ENCODE peak calls at places on chromosomes 11 and 22, in seven cellular contexts. One of them, this sample, is unnamed.

GRCh38 chr11:65575568-65576231 is at the start of gene EHBP1L1:
- DNase-seq in IMR-90: peak
- DNase-seq in upper lobe of left lung: peak
- DNase-seq in sigmoid colon: peak
- DNase-seq in heart left ventricle: peak
- DNase-seq in A549: peak
- DNase-seq in breast epithelium: no peak
- DNase-seq in this sample: peak

GRCh38 chr11:92915551-92915950 is 53.9 kb upstream of the MTNR1B start:
- DNase-seq in IMR-90: no peak
- DNase-seq in upper lobe of left lung: no peak
- DNase-seq in sigmoid colon: no peak
- DNase-seq in heart left ventricle: no peak
- DNase-seq in A549: no peak
- DNase-seq in breast epithelium: no peak
- DNase-seq in this sample: no peak

GRCh38 chr11:86996953-86997570 is 40.7 kb upstream of the TMEM135 start:
- DNase-seq in IMR-90: no peak
- DNase-seq in upper lobe of left lung: no peak
- DNase-seq in sigmoid colon: no peak
- DNase-seq in heart left ventricle: no peak
- DNase-seq in A549: no peak
- DNase-seq in breast epithelium: no peak
- DNase-seq in this sample: no peak

GRCh38 chr11:62546937-62547625 is 475 bp upstream of the AHNAK start:
- DNase-seq in IMR-90: peak
- DNase-seq in upper lobe of left lung: no peak
- DNase-seq in sigmoid colon: no peak
- DNase-seq in heart left ventricle: no peak
- DNase-seq in A549: peak
- DNase-seq in breast epithelium: no peak
- DNase-seq in this sample: no peak

GRCh38 chr11:70470127-70470526 is 71.8 kb downstream of the CTTN start:
- DNase-seq in IMR-90: peak
- DNase-seq in upper lobe of left lung: no peak
- DNase-seq in sigmoid colon: peak
- DNase-seq in heart left ventricle: no peak
- DNase-seq in A549: no peak
- DNase-seq in breast epithelium: no peak
- DNase-seq in this sample: peak

GRCh38 chr11:84719935-84720577 is 907.1 kb downstream of the DLG2 start:
- DNase-seq in IMR-90: no peak
- DNase-seq in upper lobe of left lung: no peak
- DNase-seq in sigmoid colon: no peak
- DNase-seq in heart left ventricle: no peak
- DNase-seq in A549: no peak
- DNase-seq in breast epithelium: no peak
- DNase-seq in this sample: no peak

GRCh38 chr11:103803062-103803461 is 233.4 kb upstream of the DDI1 start:
- DNase-seq in IMR-90: peak
- DNase-seq in upper lobe of left lung: no peak
- DNase-seq in sigmoid colon: no peak
- DNase-seq in heart left ventricle: no peak
- DNase-seq in A549: no peak
- DNase-seq in breast epithelium: no peak
- DNase-seq in this sample: no peak

GRCh38 chr11:120306519-120307242 is 18.4 kb upstream of the TLCD5 start:
- DNase-seq in IMR-90: peak
- DNase-seq in upper lobe of left lung: no peak
- DNase-seq in sigmoid colon: no peak
- DNase-seq in heart left ventricle: no peak
- DNase-seq in A549: peak
- DNase-seq in breast epithelium: no peak
- DNase-seq in this sample: peak

GRCh38 chr11:66070604-66071325 is 693 bp downstream of the PACS1 start:
- DNase-seq in IMR-90: peak
- DNase-seq in upper lobe of left lung: peak
- DNase-seq in sigmoid colon: peak
- DNase-seq in heart left ventricle: peak
- DNase-seq in A549: no peak
- DNase-seq in breast epithelium: peak
- DNase-seq in this sample: peak

GRCh38 chr11:70176940-70177689 is 26.0 kb upstream of the FADD start:
- DNase-seq in IMR-90: no peak
- DNase-seq in upper lobe of left lung: peak
- DNase-seq in sigmoid colon: no peak
- DNase-seq in heart left ventricle: no peak
- DNase-seq in A549: peak
- DNase-seq in breast epithelium: no peak
- DNase-seq in this sample: peak

GRCh38 chr22:21951931-21952465 is 650 bp downstream of the PPM1F start:
- DNase-seq in IMR-90: peak
- DNase-seq in upper lobe of left lung: peak
- DNase-seq in sigmoid colon: peak
- DNase-seq in heart left ventricle: peak
- DNase-seq in A549: no peak
- DNase-seq in breast epithelium: no peak
- DNase-seq in this sample: peak

GRCh38 chr22:22877523-22878210 is 9.9 kb upstream of the IGLL5 start:
- DNase-seq in IMR-90: peak
- DNase-seq in upper lobe of left lung: no peak
- DNase-seq in sigmoid colon: no peak
- DNase-seq in heart left ventricle: peak
- DNase-seq in A549: peak
- DNase-seq in breast epithelium: no peak
- DNase-seq in this sample: peak

GRCh38 chr22:44185237-44186120 is 4.8 kb downstream of the PARVG start:
- DNase-seq in IMR-90: no peak
- DNase-seq in upper lobe of left lung: no peak
- DNase-seq in sigmoid colon: peak
- DNase-seq in heart left ventricle: no peak
- DNase-seq in A549: no peak
- DNase-seq in breast epithelium: no peak
- DNase-seq in this sample: no peak

GRCh38 chr22:43301866-43302265 is 41.3 kb downstream of the SCUBE1 start:
- DNase-seq in IMR-90: no peak
- DNase-seq in upper lobe of left lung: no peak
- DNase-seq in sigmoid colon: no peak
- DNase-seq in heart left ventricle: no peak
- DNase-seq in A549: no peak
- DNase-seq in breast epithelium: no peak
- DNase-seq in this sample: no peak

GRCh38 chr11:112499153-112499907 is 238.7 kb upstream of the PLET1 start:
- DNase-seq in IMR-90: no peak
- DNase-seq in upper lobe of left lung: no peak
- DNase-seq in sigmoid colon: no peak
- DNase-seq in heart left ventricle: no peak
- DNase-seq in A549: no peak
- DNase-seq in breast epithelium: no peak
- DNase-seq in this sample: no peak

GRCh38 chr11:1488575-1489180 is 2.1 kb upstream of the MOB2 start:
- DNase-seq in IMR-90: no peak
- DNase-seq in upper lobe of left lung: no peak
- DNase-seq in sigmoid colon: peak
- DNase-seq in heart left ventricle: no peak
- DNase-seq in A549: no peak
- DNase-seq in breast epithelium: no peak
- DNase-seq in this sample: no peak

GRCh38 chr22:26471522-26471921 is 12.1 kb downstream of the HPS4 start:
- DNase-seq in IMR-90: peak
- DNase-seq in upper lobe of left lung: peak
- DNase-seq in sigmoid colon: no peak
- DNase-seq in heart left ventricle: no peak
- DNase-seq in A549: peak
- DNase-seq in breast epithelium: no peak
- DNase-seq in this sample: peak

DNA sequence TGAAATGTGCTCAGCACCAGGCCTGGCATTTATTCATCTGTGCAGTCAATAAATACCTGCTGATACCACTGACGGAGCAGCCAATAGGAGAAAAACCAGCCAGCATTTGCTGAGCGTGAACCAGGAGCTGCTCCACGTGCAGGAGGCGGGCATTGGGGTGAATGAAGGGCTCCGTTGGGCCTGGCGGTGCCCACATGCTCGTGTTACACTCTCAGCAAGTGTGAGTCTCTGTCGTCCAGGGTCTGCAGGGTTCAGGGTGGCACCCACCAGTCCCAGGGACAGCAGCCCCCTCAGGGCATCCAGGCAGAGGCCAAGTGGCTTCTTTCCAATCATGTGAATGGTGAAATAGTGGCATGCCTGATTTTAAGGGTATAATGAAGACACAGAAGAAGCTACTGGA is 4.2 kb upstream of the RPS19BP1 start:
- DNase-seq in IMR-90: no peak
- DNase-seq in upper lobe of left lung: no peak
- DNase-seq in sigmoid colon: no peak
- DNase-seq in heart left ventricle: no peak
- DNase-seq in A549: no peak
- DNase-seq in breast epithelium: no peak
- DNase-seq in this sample: no peak
- TF ChIP-seq POLR2A in IMR-90: no peak
- TF ChIP-seq POLR2A in upper lobe of left lung: no peak
- TF ChIP-seq POLR2A in sigmoid colon: no peak
- TF ChIP-seq POLR2A in heart left ventricle: no peak
- TF ChIP-seq POLR2A in A549: no peak
- TF ChIP-seq POLR2A in breast epithelium: no peak
- TF ChIP-seq POLR2A in this sample: no peak

GRCh38 chr11:115391598-115391997 is 112.6 kb downstream of the CADM1 start:
- DNase-seq in IMR-90: peak
- DNase-seq in upper lobe of left lung: no peak
- DNase-seq in sigmoid colon: no peak
- DNase-seq in heart left ventricle: no peak
- DNase-seq in A549: no peak
- DNase-seq in breast epithelium: no peak
- DNase-seq in this sample: no peak
- TF ChIP-seq POLR2A in IMR-90: no peak
- TF ChIP-seq POLR2A in upper lobe of left lung: no peak
- TF ChIP-seq POLR2A in sigmoid colon: no peak
- TF ChIP-seq POLR2A in heart left ventricle: no peak
- TF ChIP-seq POLR2A in A549: no peak
- TF ChIP-seq POLR2A in breast epithelium: no peak
- TF ChIP-seq POLR2A in this sample: no peak

DNA sequence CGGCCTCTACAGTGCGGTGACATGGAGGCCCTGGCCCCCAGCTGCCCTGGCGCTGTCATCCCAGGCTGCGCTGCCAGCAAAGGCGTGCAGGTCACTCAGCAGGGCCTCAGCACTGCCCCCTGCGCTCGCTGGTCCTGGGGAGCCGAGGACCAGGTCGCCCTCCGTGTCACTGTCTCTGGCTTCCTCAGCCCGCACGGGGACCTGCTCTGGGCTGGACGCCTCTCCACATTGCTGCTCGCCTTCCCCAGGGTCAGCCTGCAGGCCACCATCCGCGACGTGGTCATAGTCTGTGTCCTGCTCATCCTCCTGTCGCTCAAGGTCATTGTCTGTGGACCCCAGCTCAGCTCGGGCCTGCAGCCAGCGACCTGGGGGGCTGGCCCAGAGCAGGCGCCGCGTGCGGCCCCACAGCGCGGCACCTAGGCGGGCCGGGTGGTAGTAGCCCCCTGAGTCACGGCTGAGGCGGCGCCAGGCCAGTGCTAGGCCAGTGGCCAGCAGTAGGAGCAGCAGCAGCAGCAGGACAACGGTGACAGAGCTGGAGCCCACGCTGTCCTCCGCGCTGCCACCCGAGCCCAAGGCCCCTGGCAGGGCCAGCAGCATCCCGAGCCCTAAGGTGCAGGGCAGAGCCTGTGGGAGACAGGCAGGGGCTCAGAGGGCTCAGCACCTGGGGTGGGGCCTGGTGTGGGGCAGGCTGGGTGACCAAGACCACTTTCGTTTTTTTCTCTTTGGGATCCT is 1.6 kb downstream of the PTPRCAP start:
- DNase-seq in IMR-90: no peak
- DNase-seq in upper lobe of left lung: no peak
- DNase-seq in sigmoid colon: no peak
- DNase-seq in heart left ventricle: no peak
- DNase-seq in A549: no peak
- DNase-seq in breast epithelium: no peak
- DNase-seq in this sample: no peak
- TF ChIP-seq POLR2A in IMR-90: no peak
- TF ChIP-seq POLR2A in upper lobe of left lung: no peak
- TF ChIP-seq POLR2A in sigmoid colon: no peak
- TF ChIP-seq POLR2A in heart left ventricle: no peak
- TF ChIP-seq POLR2A in A549: no peak
- TF ChIP-seq POLR2A in breast epithelium: no peak
- TF ChIP-seq POLR2A in this sample: no peak

GRCh38 chr22:32411829-32412592 is at the start of gene RTCB:
- DNase-seq in IMR-90: peak
- DNase-seq in upper lobe of left lung: peak
- DNase-seq in sigmoid colon: peak
- DNase-seq in heart left ventricle: peak
- DNase-seq in A549: peak
- DNase-seq in breast epithelium: peak
- DNase-seq in this sample: peak
- TF ChIP-seq POLR2A in IMR-90: peak
- TF ChIP-seq POLR2A in upper lobe of left lung: peak
- TF ChIP-seq POLR2A in sigmoid colon: peak
- TF ChIP-seq POLR2A in heart left ventricle: peak
- TF ChIP-seq POLR2A in A549: peak
- TF ChIP-seq POLR2A in breast epithelium: peak
- TF ChIP-seq POLR2A in this sample: peak

GRCh38 chr11:12674571-12674935 is 332 bp downstream of the TEAD1 start:
- DNase-seq in IMR-90: no peak
- DNase-seq in upper lobe of left lung: no peak
- DNase-seq in sigmoid colon: peak
- DNase-seq in heart left ventricle: peak
- DNase-seq in A549: no peak
- DNase-seq in breast epithelium: peak
- DNase-seq in this sample: peak
- TF ChIP-seq POLR2A in IMR-90: no peak
- TF ChIP-seq POLR2A in upper lobe of left lung: no peak
- TF ChIP-seq POLR2A in sigmoid colon: no peak
- TF ChIP-seq POLR2A in heart left ventricle: no peak
- TF ChIP-seq POLR2A in A549: no peak
- TF ChIP-seq POLR2A in breast epithelium: no peak
- TF ChIP-seq POLR2A in this sample: no peak

DNA sequence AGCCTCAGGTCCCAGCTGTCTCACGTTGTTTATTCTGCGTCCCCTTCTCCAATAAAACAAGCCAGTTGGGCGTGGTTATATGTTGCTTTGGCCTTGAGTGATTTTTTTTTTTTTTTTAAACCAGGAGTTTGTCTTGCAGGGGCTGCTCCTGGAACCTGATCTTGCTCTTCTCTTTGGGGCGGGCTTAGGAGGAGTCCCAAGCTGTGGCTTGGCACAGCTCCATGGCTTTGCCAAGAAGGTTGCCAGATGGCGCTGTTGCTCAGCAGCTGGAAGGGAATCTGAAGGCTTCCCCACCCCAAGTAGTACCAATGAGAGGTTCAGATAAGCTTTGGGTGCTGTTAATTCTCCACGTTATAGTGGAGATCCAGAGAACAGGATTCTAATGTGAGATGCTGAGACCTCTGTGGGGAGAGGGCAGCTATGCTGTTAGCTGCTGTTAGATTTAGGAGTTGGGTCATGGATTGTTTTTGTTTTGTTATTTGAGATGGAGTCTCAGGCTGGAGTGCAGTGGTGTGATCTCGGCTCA is 2.0 kb upstream of the FERMT3 start:
- DNase-seq in IMR-90: peak
- DNase-seq in upper lobe of left lung: peak
- DNase-seq in sigmoid colon: peak
- DNase-seq in heart left ventricle: peak
- DNase-seq in A549: peak
- DNase-seq in breast epithelium: peak
- DNase-seq in this sample: peak
- TF ChIP-seq POLR2A in IMR-90: no peak
- TF ChIP-seq POLR2A in upper lobe of left lung: no peak
- TF ChIP-seq POLR2A in sigmoid colon: no peak
- TF ChIP-seq POLR2A in heart left ventricle: no peak
- TF ChIP-seq POLR2A in A549: no peak
- TF ChIP-seq POLR2A in breast epithelium: no peak
- TF ChIP-seq POLR2A in this sample: no peak